ENCODE peak calls at places on chromosomes 6 and 20, in seven cellular contexts. G is cardiac muscle cell, I is PC-9, C is ascending aorta, K is body of pancreas, N is HFF-Myc, V is AG04450. M is an unnamed sample.

GRCh38 chr6:73285674-73286283 is 22.8 kb upstream of the KHDC1 start:
- DNase-seq in G (peak), I (no peak), C (no peak), K (no peak), N (no peak), V (peak), M (peak)

GRCh38 chr6:137729866-137730629 is 137.0 kb upstream of the TNFAIP3 start:
- DNase-seq in G (peak), I (no peak), C (no peak), K (no peak), N (no peak), V (no peak), M (no peak)

GRCh38 chr6:30555428-30556005 is 772 bp downstream of the GNL1 start:
- DNase-seq in G (peak), I (peak), C (peak), K (peak), N (no peak), V (no peak), M (no peak)

GRCh38 chr20:2197166-2197565 is 95.5 kb downstream of the STK35 start:
- DNase-seq in G (no peak), I (no peak), C (no peak), K (no peak), N (no peak), V (no peak), M (no peak)

GRCh38 chr6:127858992-127859391 is 41.9 kb downstream of the THEMIS start:
- DNase-seq in G (no peak), I (no peak), C (no peak), K (no peak), N (no peak), V (no peak), M (no peak)

GRCh38 chr20:2237059-2237458 is 58.7 kb upstream of the TGM3 start:
- DNase-seq in G (peak), I (peak), C (peak), K (peak), N (peak), V (peak), M (no peak)

GRCh38 chr6:154653853-154654252 is 79.4 kb upstream of the SCAF8 start:
- DNase-seq in G (peak), I (peak), C (peak), K (peak), N (peak), V (no peak), M (no peak)

GRCh38 chr6:139525415-139525814 is 151.0 kb upstream of the CITED2 start:
- DNase-seq in G (peak), I (no peak), C (no peak), K (no peak), N (no peak), V (no peak), M (no peak)

GRCh38 chr6:159602370-159603185 is 90.5 kb downstream of the SOD2 start:
- DNase-seq in G (peak), I (no peak), C (peak), K (no peak), N (no peak), V (no peak), M (no peak)

GRCh38 chr6:120826253-120826652 is 508.0 kb downstream of the TBC1D32 start:
- DNase-seq in G (peak), I (peak), C (no peak), K (peak), N (no peak), V (no peak), M (peak)
- TF ChIP-seq CTCF in G (peak), I (peak), C (no peak), K (peak), N (no peak), V (no peak), M (peak)

DNA sequence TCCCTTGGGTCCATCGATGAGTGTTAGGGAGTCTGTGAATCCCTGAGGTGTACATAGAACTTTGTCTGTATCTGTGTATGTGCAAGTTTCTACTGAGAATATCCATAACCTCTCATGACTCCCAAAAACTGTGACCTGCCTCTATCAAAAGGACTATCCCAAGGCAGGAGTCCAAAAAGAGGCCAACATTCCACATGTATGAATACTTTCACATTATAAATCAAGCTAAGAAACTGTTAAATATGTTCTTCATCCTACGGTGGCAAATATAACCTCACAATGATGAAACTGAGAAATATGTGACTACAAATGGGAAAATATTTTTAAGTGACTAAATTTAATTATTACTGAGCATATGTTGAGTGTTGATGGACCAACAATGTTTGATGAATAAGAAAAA is 16.1 kb upstream of the STX11 start:
- DNase-seq in G (no peak), I (no peak), C (no peak), K (no peak), N (no peak), V (no peak), M (no peak)
- H3K4me3 ChIP-seq in G (no peak), I (no peak), C (no peak), K (no peak), N (no peak), V (no peak), M (no peak)

GRCh38 chr20:57030611-57031600 is 235.5 kb downstream of the BMP7 start:
- DNase-seq in G (peak), I (peak), C (no peak), K (no peak), N (peak), V (no peak), M (no peak)
- TF ChIP-seq CTCF in G (no peak), I (no peak), C (no peak), K (no peak), N (no peak), V (no peak), M (no peak)

GRCh38 chr6:44386364-44386928 is 1.1 kb upstream of the CDC5L start:
- DNase-seq in G (no peak), I (no peak), C (peak), K (peak), N (no peak), V (no peak), M (no peak)

GRCh38 chr6:44386929-44387345 is 569 bp upstream of the CDC5L start:
- DNase-seq in G (peak), I (peak), C (no peak), K (peak), N (no peak), V (peak), M (no peak)

GRCh38 chr6:44388876-44389275 is 1.4 kb downstream of the CDC5L start:
- DNase-seq in G (no peak), I (no peak), C (no peak), K (no peak), N (no peak), V (no peak), M (no peak)

GRCh38 chr6:44388135-44388487 is 605 bp downstream of the CDC5L start:
- DNase-seq in G (no peak), I (no peak), C (no peak), K (no peak), N (no peak), V (no peak), M (no peak)

GRCh38 chr6:44387346-44388134 is at the start of gene CDC5L:
- DNase-seq in G (peak), I (peak), C (peak), K (peak), N (peak), V (peak), M (peak)
- H3K4me3 ChIP-seq in G (peak), I (peak), C (peak), K (peak), N (peak), V (peak), M (peak)

GRCh38 chr6:37650071-37650481 is 47.6 kb downstream of the MDGA1 start:
- DNase-seq in G (no peak), I (no peak), C (no peak), K (peak), N (no peak), V (no peak), M (no peak)
- TF ChIP-seq CTCF in G (no peak), I (no peak), C (no peak), K (no peak), N (no peak), V (no peak), M (no peak)

DNA sequence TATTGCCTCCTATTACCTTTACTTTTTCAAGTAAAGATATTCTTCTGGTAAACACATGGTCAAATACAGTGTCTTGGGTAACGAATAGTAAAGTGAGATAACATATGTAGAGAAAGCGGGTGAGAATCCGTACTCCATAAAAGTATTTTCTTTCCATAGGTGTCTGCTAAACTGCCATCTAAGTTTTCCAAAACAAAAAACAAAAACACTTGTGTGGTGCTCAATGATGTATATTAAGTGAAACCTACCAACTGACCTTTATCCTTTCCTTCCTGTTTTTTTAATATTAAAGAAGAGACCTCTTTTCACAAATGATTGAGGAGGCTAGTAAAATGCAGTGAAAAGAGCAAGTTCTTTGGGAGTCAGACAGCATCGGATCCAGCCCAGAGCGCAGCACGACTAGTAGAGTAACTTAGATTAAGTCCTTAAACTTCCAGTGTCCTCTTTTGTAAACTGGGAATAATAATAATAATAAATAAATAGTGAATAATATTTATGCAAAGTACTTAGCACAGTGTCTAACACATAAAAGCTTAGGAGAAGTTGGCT is 437 bp upstream of the CDKAL1 start:
- DNase-seq in G (no peak), I (no peak), C (no peak), K (no peak), N (no peak), V (no peak), M (no peak)
- H3K4me3 ChIP-seq in G (peak), I (peak), C (peak), K (no peak), N (peak), V (peak), M (peak)

GRCh38 chr20:5757949-5758348 is 7.7 kb downstream of the SHLD1 start:
- DNase-seq in G (no peak), I (no peak), C (no peak), K (no peak), N (no peak), V (no peak), M (no peak)
- TF ChIP-seq CTCF in G (no peak), I (no peak), C (no peak), K (no peak), N (no peak), V (no peak), M (no peak)

GRCh38 chr20:34829191-34829590 is 3.7 kb upstream of the NCOA6 start:
- DNase-seq in G (no peak), I (no peak), C (no peak), K (no peak), N (no peak), V (no peak), M (no peak)

DNA sequence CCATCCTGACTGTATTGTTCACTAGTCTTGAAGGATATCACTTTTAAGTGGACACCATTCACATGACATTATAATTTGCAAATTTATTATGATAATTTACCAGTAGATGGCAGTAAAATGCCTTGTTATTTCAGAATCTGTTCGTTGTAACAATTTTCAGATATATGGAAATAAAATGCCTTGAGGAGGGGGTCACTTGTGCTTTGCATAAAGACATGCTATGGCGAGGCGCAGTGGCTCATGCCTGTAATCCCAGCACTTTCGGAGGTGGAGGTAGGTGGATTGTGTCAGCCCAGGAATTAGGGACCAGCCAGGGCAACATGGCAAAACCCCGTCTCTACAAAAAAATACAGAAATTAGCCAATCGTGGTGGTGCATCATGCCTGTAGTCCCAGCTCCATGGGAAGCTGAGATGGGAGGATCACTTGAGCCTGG is 9.0 kb upstream of the NCOA6 start:
- DNase-seq in G (peak), I (peak), C (no peak), K (no peak), N (no peak), V (no peak), M (no peak)
- H3K4me3 ChIP-seq in G (no peak), I (no peak), C (no peak), K (no peak), N (no peak), V (no peak), M (no peak)

M was measured in LNCaP clone FGC.